ENCODE peak calls at places on chromosomes 1 and 21, in nine cellular contexts. One of them, this sample, is unnamed.

GRCh38 chr1:53197301-53198205 is 929 bp downstream of the CPT2 start:
- DNase-seq in GF-D8: no peak
- DNase-seq in activated CD4-positive, CD25-positive, alpha-beta regulatory T cell: no peak
- DNase-seq in psoas muscle: no peak
- DNase-seq in Ammon's horn: no peak
- DNase-seq in HuH-7: no peak
- DNase-seq in coronary artery: no peak
- DNase-seq in posterior cingulate gyrus: no peak
- DNase-seq in CD8-positive, alpha-beta T cell: no peak
- DNase-seq in this sample: no peak

GRCh38 chr1:44531785-44532566 is 126.9 kb downstream of the RNF220 start:
- DNase-seq in GF-D8: no peak
- DNase-seq in activated CD4-positive, CD25-positive, alpha-beta regulatory T cell: no peak
- DNase-seq in psoas muscle: no peak
- DNase-seq in Ammon's horn: no peak
- DNase-seq in HuH-7: peak; percentile 58
- DNase-seq in coronary artery: no peak
- DNase-seq in posterior cingulate gyrus: no peak
- DNase-seq in CD8-positive, alpha-beta T cell: no peak
- DNase-seq in this sample: no peak

GRCh38 chr1:2644171-2644570 is 11.4 kb upstream of the MMEL1 start:
- DNase-seq in GF-D8: no peak
- DNase-seq in activated CD4-positive, CD25-positive, alpha-beta regulatory T cell: no peak
- DNase-seq in psoas muscle: no peak
- DNase-seq in Ammon's horn: no peak
- DNase-seq in HuH-7: no peak
- DNase-seq in coronary artery: no peak
- DNase-seq in posterior cingulate gyrus: no peak
- DNase-seq in CD8-positive, alpha-beta T cell: no peak
- DNase-seq in this sample: no peak

GRCh38 chr1:194227157-194227556 is 1040.7 kb upstream of the B3GALT2 start:
- DNase-seq in GF-D8: no peak
- DNase-seq in activated CD4-positive, CD25-positive, alpha-beta regulatory T cell: no peak
- DNase-seq in psoas muscle: no peak
- DNase-seq in Ammon's horn: no peak
- DNase-seq in HuH-7: no peak
- DNase-seq in coronary artery: no peak
- DNase-seq in posterior cingulate gyrus: no peak
- DNase-seq in CD8-positive, alpha-beta T cell: no peak
- DNase-seq in this sample: no peak

GRCh38 chr1:187409341-187409740 is 580.6 kb downstream of the PLA2G4A start:
- DNase-seq in GF-D8: no peak
- DNase-seq in activated CD4-positive, CD25-positive, alpha-beta regulatory T cell: no peak
- DNase-seq in psoas muscle: no peak
- DNase-seq in Ammon's horn: peak; percentile 3
- DNase-seq in HuH-7: no peak
- DNase-seq in coronary artery: no peak
- DNase-seq in posterior cingulate gyrus: no peak
- DNase-seq in CD8-positive, alpha-beta T cell: no peak
- DNase-seq in this sample: no peak

GRCh38 chr1:203649551-203650011 is 22.9 kb downstream of the ATP2B4 start:
- DNase-seq in GF-D8: no peak
- DNase-seq in activated CD4-positive, CD25-positive, alpha-beta regulatory T cell: no peak
- DNase-seq in psoas muscle: no peak
- DNase-seq in Ammon's horn: no peak
- DNase-seq in HuH-7: no peak
- DNase-seq in coronary artery: no peak
- DNase-seq in posterior cingulate gyrus: no peak
- DNase-seq in CD8-positive, alpha-beta T cell: no peak
- DNase-seq in this sample: peak; percentile 56

GRCh38 chr21:38838598-38839369 is 33.1 kb downstream of the ETS2 start:
- DNase-seq in GF-D8: no peak
- DNase-seq in activated CD4-positive, CD25-positive, alpha-beta regulatory T cell: no peak
- DNase-seq in psoas muscle: no peak
- DNase-seq in Ammon's horn: no peak
- DNase-seq in HuH-7: no peak
- DNase-seq in coronary artery: peak; percentile 61
- DNase-seq in posterior cingulate gyrus: no peak
- DNase-seq in CD8-positive, alpha-beta T cell: no peak
- DNase-seq in this sample: no peak

GRCh38 chr21:44952116-44952928 is 12.5 kb downstream of the SLX9 start:
- DNase-seq in GF-D8: no peak
- DNase-seq in activated CD4-positive, CD25-positive, alpha-beta regulatory T cell: no peak
- DNase-seq in psoas muscle: peak; percentile 71
- DNase-seq in Ammon's horn: no peak
- DNase-seq in HuH-7: no peak
- DNase-seq in coronary artery: peak; percentile 88
- DNase-seq in posterior cingulate gyrus: peak; percentile 32
- DNase-seq in CD8-positive, alpha-beta T cell: no peak
- DNase-seq in this sample: no peak

This sample was measured in natural killer cell.